ENCODE peak calls at places on chromosomes 16 and 17, in seven cellular contexts. One of them, this sample, is unnamed.

GRCh38 chr16:12059216-12059769 is 82.8 kb downstream of the SNX29 start:
- DNase-seq in adipocyte: no peak
- DNase-seq in choroid plexus epithelial cell: no peak
- DNase-seq in body of pancreas: no peak
- DNase-seq in ascending aorta: no peak
- DNase-seq in fibroblast of pulmonary artery: no peak
- DNase-seq in fibroblast of lung: no peak
- DNase-seq in this sample: no peak

GRCh38 chr17:77489898-77490265 is 349.1 kb downstream of the SEC14L1 start:
- DNase-seq in adipocyte: peak
- DNase-seq in ascending aorta: peak
- DNase-seq in fibroblast of pulmonary artery: no peak
- DNase-seq in body of pancreas: no peak
- DNase-seq in fibroblast of lung: no peak
- DNase-seq in choroid plexus epithelial cell: no peak
- DNase-seq in this sample: no peak

GRCh38 chr17:35612924-35613521 is 25.9 kb downstream of the AP2B1 start:
- DNase-seq in adipocyte: peak
- DNase-seq in body of pancreas: peak
- DNase-seq in fibroblast of lung: peak
- DNase-seq in choroid plexus epithelial cell: peak
- DNase-seq in fibroblast of pulmonary artery: peak
- DNase-seq in ascending aorta: no peak
- DNase-seq in this sample: peak

GRCh38 chr17:81664051-81664470 is 2.3 kb downstream of the OXLD1 start:
- DNase-seq in adipocyte: no peak
- DNase-seq in body of pancreas: no peak
- DNase-seq in ascending aorta: no peak
- DNase-seq in choroid plexus epithelial cell: no peak
- DNase-seq in fibroblast of pulmonary artery: no peak
- DNase-seq in fibroblast of lung: no peak
- DNase-seq in this sample: no peak

GRCh38 chr17:57108656-57109392 is 23.8 kb downstream of the AKAP1 start:
- DNase-seq in fibroblast of pulmonary artery: no peak
- DNase-seq in adipocyte: no peak
- DNase-seq in choroid plexus epithelial cell: no peak
- DNase-seq in body of pancreas: no peak
- DNase-seq in fibroblast of lung: no peak
- DNase-seq in ascending aorta: peak
- DNase-seq in this sample: no peak

GRCh38 chr17:47948706-47949196 is 7.4 kb downstream of the PNPO start:
- DNase-seq in choroid plexus epithelial cell: no peak
- DNase-seq in fibroblast of pulmonary artery: no peak
- DNase-seq in adipocyte: no peak
- DNase-seq in body of pancreas: peak
- DNase-seq in fibroblast of lung: no peak
- DNase-seq in ascending aorta: no peak
- DNase-seq in this sample: no peak

GRCh38 chr16:85573045-85573695 is 40.0 kb upstream of the GSE1 start:
- DNase-seq in fibroblast of pulmonary artery: no peak
- DNase-seq in adipocyte: no peak
- DNase-seq in choroid plexus epithelial cell: no peak
- DNase-seq in ascending aorta: no peak
- DNase-seq in fibroblast of lung: no peak
- DNase-seq in body of pancreas: no peak
- DNase-seq in this sample: no peak

GRCh38 chr17:45018514-45019176 is 32.8 kb downstream of the DCAKD start:
- DNase-seq in adipocyte: peak
- DNase-seq in choroid plexus epithelial cell: peak
- DNase-seq in fibroblast of pulmonary artery: no peak
- DNase-seq in body of pancreas: no peak
- DNase-seq in fibroblast of lung: no peak
- DNase-seq in ascending aorta: no peak
- DNase-seq in this sample: no peak

GRCh38 chr17:82350182-82351030 is 8.6 kb upstream of the TEX19 start:
- DNase-seq in choroid plexus epithelial cell: no peak
- DNase-seq in body of pancreas: no peak
- DNase-seq in fibroblast of pulmonary artery: no peak
- DNase-seq in ascending aorta: no peak
- DNase-seq in adipocyte: no peak
- DNase-seq in fibroblast of lung: no peak
- DNase-seq in this sample: no peak

GRCh38 chr17:37844158-37844976 is 79.8 kb upstream of the TBC1D3K start:
- DNase-seq in ascending aorta: peak
- DNase-seq in adipocyte: peak
- DNase-seq in choroid plexus epithelial cell: peak
- DNase-seq in body of pancreas: peak
- DNase-seq in fibroblast of lung: peak
- DNase-seq in fibroblast of pulmonary artery: peak
- DNase-seq in this sample: no peak

GRCh38 chr17:17613708-17614114 is 22.2 kb upstream of the PEMT start:
- DNase-seq in body of pancreas: peak
- DNase-seq in choroid plexus epithelial cell: peak
- DNase-seq in adipocyte: peak
- DNase-seq in fibroblast of pulmonary artery: peak
- DNase-seq in ascending aorta: no peak
- DNase-seq in fibroblast of lung: peak
- DNase-seq in this sample: no peak

GRCh38 chr17:75059369-75060345 is 12.6 kb downstream of the KCTD2 start:
- DNase-seq in fibroblast of pulmonary artery: peak
- DNase-seq in adipocyte: peak
- DNase-seq in ascending aorta: no peak
- DNase-seq in body of pancreas: no peak
- DNase-seq in fibroblast of lung: peak
- DNase-seq in choroid plexus epithelial cell: peak
- DNase-seq in this sample: no peak

GRCh38 chr16:49513040-49513439 is 139.4 kb downstream of the C16orf78 start:
- DNase-seq in adipocyte: no peak
- DNase-seq in ascending aorta: no peak
- DNase-seq in fibroblast of lung: peak
- DNase-seq in body of pancreas: no peak
- DNase-seq in choroid plexus epithelial cell: peak
- DNase-seq in fibroblast of pulmonary artery: no peak
- DNase-seq in this sample: no peak

GRCh38 chr17:66915792-66916191 is 48.7 kb upstream of the CACNG4 start:
- DNase-seq in fibroblast of pulmonary artery: no peak
- DNase-seq in adipocyte: no peak
- DNase-seq in choroid plexus epithelial cell: no peak
- DNase-seq in ascending aorta: no peak
- DNase-seq in body of pancreas: no peak
- DNase-seq in fibroblast of lung: no peak
- DNase-seq in this sample: no peak

GRCh38 chr17:21019976-21020575 is 22.7 kb downstream of the USP22 start:
- DNase-seq in fibroblast of pulmonary artery: peak
- DNase-seq in ascending aorta: no peak
- DNase-seq in adipocyte: no peak
- DNase-seq in choroid plexus epithelial cell: peak
- DNase-seq in body of pancreas: no peak
- DNase-seq in fibroblast of lung: no peak
- DNase-seq in this sample: no peak

GRCh38 chr16:53502331-53503269 is at the start of gene AKTIP:
- DNase-seq in fibroblast of pulmonary artery: peak
- DNase-seq in ascending aorta: no peak
- DNase-seq in body of pancreas: peak
- DNase-seq in choroid plexus epithelial cell: peak
- DNase-seq in adipocyte: peak
- DNase-seq in fibroblast of lung: peak
- DNase-seq in this sample: no peak

GRCh38 chr16:85557083-85557975 is 55.8 kb upstream of the GSE1 start:
- DNase-seq in choroid plexus epithelial cell: peak
- DNase-seq in fibroblast of pulmonary artery: peak
- DNase-seq in ascending aorta: no peak
- DNase-seq in body of pancreas: peak
- DNase-seq in adipocyte: peak
- DNase-seq in fibroblast of lung: no peak
- DNase-seq in this sample: no peak

GRCh38 chr16:48525201-48526057 is 84.6 kb downstream of the N4BP1 start:
- DNase-seq in body of pancreas: no peak
- DNase-seq in fibroblast of pulmonary artery: no peak
- DNase-seq in adipocyte: no peak
- DNase-seq in fibroblast of lung: no peak
- DNase-seq in choroid plexus epithelial cell: no peak
- DNase-seq in ascending aorta: no peak
- DNase-seq in this sample: no peak

GRCh38 chr16:66696669-66697630 is at the start of gene CMTM4:
- DNase-seq in fibroblast of pulmonary artery: peak
- DNase-seq in ascending aorta: peak
- DNase-seq in choroid plexus epithelial cell: peak
- DNase-seq in body of pancreas: peak
- DNase-seq in adipocyte: peak
- DNase-seq in fibroblast of lung: peak
- DNase-seq in this sample: no peak

GRCh38 chr16:55905651-55906050 is 30.5 kb upstream of the CES5A start:
- DNase-seq in fibroblast of lung: no peak
- DNase-seq in adipocyte: no peak
- DNase-seq in body of pancreas: no peak
- DNase-seq in fibroblast of pulmonary artery: no peak
- DNase-seq in choroid plexus epithelial cell: no peak
- DNase-seq in ascending aorta: no peak
- DNase-seq in this sample: no peak

GRCh38 chr17:16649585-16649984 is 4.1 kb downstream of the ZNF624 start:
- DNase-seq in fibroblast of pulmonary artery: no peak
- DNase-seq in body of pancreas: no peak
- DNase-seq in ascending aorta: no peak
- DNase-seq in fibroblast of lung: no peak
- DNase-seq in choroid plexus epithelial cell: no peak
- DNase-seq in adipocyte: no peak
- DNase-seq in this sample: no peak

GRCh38 chr17:42809250-42809649 is 10.6 kb downstream of the CNTD1 start:
- DNase-seq in ascending aorta: no peak
- DNase-seq in body of pancreas: no peak
- DNase-seq in fibroblast of lung: peak
- DNase-seq in fibroblast of pulmonary artery: peak
- DNase-seq in choroid plexus epithelial cell: peak
- DNase-seq in adipocyte: peak
- DNase-seq in this sample: no peak

GRCh38 chr17:44170499-44171201 is at the start of gene ASB16:
- DNase-seq in adipocyte: peak
- DNase-seq in choroid plexus epithelial cell: peak
- DNase-seq in fibroblast of lung: peak
- DNase-seq in body of pancreas: peak
- DNase-seq in ascending aorta: no peak
- DNase-seq in fibroblast of pulmonary artery: no peak
- DNase-seq in this sample: no peak

GRCh38 chr16:89881368-89881730 is 8.0 kb downstream of the TCF25 start:
- DNase-seq in ascending aorta: no peak
- DNase-seq in fibroblast of pulmonary artery: no peak
- DNase-seq in fibroblast of lung: no peak
- DNase-seq in choroid plexus epithelial cell: no peak
- DNase-seq in body of pancreas: no peak
- DNase-seq in adipocyte: no peak
- DNase-seq in this sample: no peak
- H3K4me3 ChIP-seq in ascending aorta: no peak
- H3K4me3 ChIP-seq in fibroblast of pulmonary artery: no peak
- H3K4me3 ChIP-seq in fibroblast of lung: no peak
- H3K4me3 ChIP-seq in choroid plexus epithelial cell: no peak
- H3K4me3 ChIP-seq in body of pancreas: no peak
- H3K4me3 ChIP-seq in adipocyte: no peak
- H3K4me3 ChIP-seq in this sample: no peak

GRCh38 chr16:9077001-9077809 is 14.2 kb upstream of the HAPSTR1 start:
- DNase-seq in ascending aorta: no peak
- DNase-seq in fibroblast of pulmonary artery: no peak
- DNase-seq in body of pancreas: no peak
- DNase-seq in adipocyte: peak
- DNase-seq in choroid plexus epithelial cell: peak
- DNase-seq in fibroblast of lung: peak
- DNase-seq in this sample: no peak

GRCh38 chr16:9079430-9079812 is 12.0 kb upstream of the HAPSTR1 start:
- DNase-seq in ascending aorta: no peak
- DNase-seq in body of pancreas: no peak
- DNase-seq in choroid plexus epithelial cell: no peak
- DNase-seq in fibroblast of pulmonary artery: no peak
- DNase-seq in fibroblast of lung: no peak
- DNase-seq in adipocyte: no peak
- DNase-seq in this sample: no peak

GRCh38 chr16:9082422-9082821 is 9.0 kb upstream of the HAPSTR1 start:
- DNase-seq in choroid plexus epithelial cell: no peak
- DNase-seq in fibroblast of pulmonary artery: no peak
- DNase-seq in ascending aorta: no peak
- DNase-seq in adipocyte: no peak
- DNase-seq in fibroblast of lung: no peak
- DNase-seq in body of pancreas: no peak
- DNase-seq in this sample: no peak

GRCh38 chr16:9081183-9081582 is 10.3 kb upstream of the HAPSTR1 start:
- DNase-seq in ascending aorta: no peak
- DNase-seq in choroid plexus epithelial cell: no peak
- DNase-seq in body of pancreas: no peak
- DNase-seq in adipocyte: no peak
- DNase-seq in fibroblast of lung: no peak
- DNase-seq in fibroblast of pulmonary artery: no peak
- DNase-seq in this sample: no peak

DNA sequence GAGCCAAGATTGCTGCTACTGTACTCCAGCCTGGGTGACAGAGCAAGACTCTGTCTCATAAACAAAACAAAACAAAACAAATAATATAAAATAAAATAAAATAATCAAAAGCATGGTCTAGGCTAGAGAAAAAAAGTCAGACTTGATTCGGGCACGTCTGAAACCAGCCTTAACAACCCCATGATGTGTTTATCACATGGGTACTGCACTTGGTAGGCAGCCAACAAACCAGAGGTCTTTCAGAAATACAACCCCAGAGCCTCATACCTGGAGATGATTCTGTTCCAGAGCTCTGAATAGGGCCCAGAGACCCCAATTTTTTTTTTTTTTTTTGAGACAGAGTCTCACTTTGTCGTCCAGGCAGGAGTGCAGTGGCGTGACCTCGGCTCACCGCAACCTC is 9.6 kb upstream of the HAPSTR1 start:
- DNase-seq in ascending aorta: no peak
- DNase-seq in adipocyte: no peak
- DNase-seq in body of pancreas: no peak
- DNase-seq in choroid plexus epithelial cell: no peak
- DNase-seq in fibroblast of pulmonary artery: no peak
- DNase-seq in fibroblast of lung: no peak
- DNase-seq in this sample: no peak
- H3K4me3 ChIP-seq in ascending aorta: no peak
- H3K4me3 ChIP-seq in adipocyte: no peak
- H3K4me3 ChIP-seq in body of pancreas: no peak
- H3K4me3 ChIP-seq in choroid plexus epithelial cell: no peak
- H3K4me3 ChIP-seq in fibroblast of pulmonary artery: no peak
- H3K4me3 ChIP-seq in fibroblast of lung: no peak
- H3K4me3 ChIP-seq in this sample: no peak

GRCh38 chr17:13600475-13601316 is 1.0 kb downstream of the HS3ST3A1 start:
- DNase-seq in fibroblast of pulmonary artery: no peak
- DNase-seq in choroid plexus epithelial cell: no peak
- DNase-seq in adipocyte: peak
- DNase-seq in body of pancreas: no peak
- DNase-seq in ascending aorta: no peak
- DNase-seq in fibroblast of lung: peak
- DNase-seq in this sample: no peak
- H3K4me3 ChIP-seq in fibroblast of pulmonary artery: peak
- H3K4me3 ChIP-seq in choroid plexus epithelial cell: peak
- H3K4me3 ChIP-seq in adipocyte: peak
- H3K4me3 ChIP-seq in body of pancreas: no peak
- H3K4me3 ChIP-seq in ascending aorta: peak
- H3K4me3 ChIP-seq in fibroblast of lung: peak
- H3K4me3 ChIP-seq in this sample: no peak

GRCh38 chr16:51097729-51098128 is 53.3 kb downstream of the SALL1 start:
- DNase-seq in fibroblast of pulmonary artery: no peak
- DNase-seq in choroid plexus epithelial cell: no peak
- DNase-seq in adipocyte: no peak
- DNase-seq in body of pancreas: no peak
- DNase-seq in ascending aorta: no peak
- DNase-seq in fibroblast of lung: no peak
- DNase-seq in this sample: no peak

GRCh38 chr16:51095890-51096626 is 55.0 kb downstream of the SALL1 start:
- DNase-seq in choroid plexus epithelial cell: no peak
- DNase-seq in adipocyte: no peak
- DNase-seq in fibroblast of pulmonary artery: no peak
- DNase-seq in ascending aorta: no peak
- DNase-seq in body of pancreas: no peak
- DNase-seq in fibroblast of lung: no peak
- DNase-seq in this sample: no peak

GRCh38 chr16:51095114-51095872 is 55.8 kb downstream of the SALL1 start:
- DNase-seq in choroid plexus epithelial cell: no peak
- DNase-seq in fibroblast of pulmonary artery: no peak
- DNase-seq in body of pancreas: no peak
- DNase-seq in ascending aorta: no peak
- DNase-seq in fibroblast of lung: no peak
- DNase-seq in adipocyte: no peak
- DNase-seq in this sample: no peak
- H3K4me3 ChIP-seq in choroid plexus epithelial cell: no peak
- H3K4me3 ChIP-seq in fibroblast of pulmonary artery: no peak
- H3K4me3 ChIP-seq in body of pancreas: no peak
- H3K4me3 ChIP-seq in ascending aorta: no peak
- H3K4me3 ChIP-seq in fibroblast of lung: no peak
- H3K4me3 ChIP-seq in adipocyte: no peak
- H3K4me3 ChIP-seq in this sample: no peak